ENCODE peak calls at places on chromosome 2, in six cellular contexts. X is astrocyte of the cerebellum, U is amniotic stem cell, S is Daoy, O is NCI-H69, J is adrenal gland. B is an unnamed sample.

GRCh38 chr2:224778474-224778877 is 62.3 kb upstream of the CCDC195 start:
- DNase-seq in X (peak), U (no peak), S (peak), O (peak), J (peak), B (no peak)

GRCh38 chr2:81894451-81894990 is 1590.0 kb upstream of the LRRTM1 start:
- DNase-seq in X (no peak), U (no peak), S (no peak), O (peak), J (no peak), B (no peak)

GRCh38 chr2:146986161-146986560 is 858.7 kb upstream of the ACVR2A start:
- DNase-seq in X (no peak), U (no peak), S (no peak), O (no peak), J (no peak), B (no peak)

GRCh38 chr2:132824716-132825115 is 154.7 kb upstream of the LYPD1 start:
- DNase-seq in X (peak), U (no peak), S (peak), O (no peak), J (no peak), B (no peak)

GRCh38 chr2:175158894-175159293 is 9.1 kb downstream of the ATF2 start:
- DNase-seq in X (no peak), U (no peak), S (no peak), O (no peak), J (no peak), B (no peak)

GRCh38 chr2:134739261-134739878 is 20.6 kb upstream of the TMEM163 start:
- DNase-seq in X (no peak), U (no peak), S (no peak), O (no peak), J (no peak), B (no peak)

GRCh38 chr2:104164721-104165252 is 689.1 kb upstream of the POU3F3 start:
- DNase-seq in X (peak), U (no peak), S (no peak), O (no peak), J (no peak), B (no peak)

GRCh38 chr2:180604077-180604476 is 376.3 kb upstream of the UBE2E3 start:
- DNase-seq in X (no peak), U (no peak), S (peak), O (peak), J (no peak), B (no peak)

GRCh38 chr2:39665811-39666488 is at the start of gene TMEM178A:
- DNase-seq in X (no peak), U (no peak), S (peak), O (peak), J (no peak), B (no peak)